ENCODE peak calls at places on chromosome 6, in five cellular contexts. Q is IMR-90, B is prostate gland, L is BE2C, O is sigmoid colon. T is an unnamed sample. For H3K4me1 and H3K27me3, the result is how much of the 10 kb centered on the place peaks cover.

GRCh38 chr6:93142382-93142781 is 277.0 kb downstream of the EPHA7 start:
- DNase-seq in Q (no peak), L (no peak), B (no peak), O (no peak), T (no peak)

GRCh38 chr6:159790947-159791598 is 806 bp downstream of the MRPL18 start:
- DNase-seq in Q (no peak), L (no peak), O (no peak), B (no peak), T (peak)

GRCh38 chr6:44646355-44646754 is 258.8 kb downstream of the CDC5L start:
- DNase-seq in Q (peak), B (no peak), L (no peak), O (no peak), T (no peak)

GRCh38 chr6:73636048-73636447 is 17.7 kb downstream of the SLC17A5 start:
- DNase-seq in L (no peak), B (no peak), O (no peak), Q (no peak), T (no peak)

GRCh38 chr6:25012657-25013056 is 76.9 kb upstream of the RIPOR2 start:
- DNase-seq in O (no peak), B (no peak), L (no peak), Q (peak), T (no peak)

GRCh38 chr6:138944412-138944811 is 43.6 kb downstream of the REPS1 start:
- DNase-seq in Q (peak), B (no peak), L (no peak), O (no peak), T (peak)

GRCh38 chr6:52686878-52687699 is 16.2 kb downstream of the TMEM14A start:
- DNase-seq in O (no peak), B (no peak), L (no peak), Q (no peak), T (no peak)

GRCh38 chr6:25991785-25992412 is 29.3 kb downstream of the TRIM38 start:
- DNase-seq in L (peak), O (peak), B (peak), Q (peak), T (no peak)

GRCh38 chr6:104597541-104598050 is 262.1 kb downstream of the HACE1 start:
- DNase-seq in Q (no peak), B (no peak), O (no peak), L (no peak), T (no peak)

GRCh38 chr6:35318845-35319220 is 21.2 kb downstream of the DEF6 start:
- DNase-seq in L (no peak), B (no peak), Q (no peak), O (no peak), T (no peak)

GRCh38 chr6:139882977-139883728 is 508.7 kb upstream of the CITED2 start:
- DNase-seq in L (no peak), B (no peak), O (no peak), Q (peak), T (no peak)

GRCh38 chr6:33750244-33750991 is 3.7 kb upstream of the IP6K3 start:
- DNase-seq in O (no peak), B (no peak), L (no peak), Q (no peak), T (no peak)

GRCh38 chr6:89308525-89309400 is 6.3 kb downstream of the GABRR2 start:
- DNase-seq in O (no peak), B (no peak), L (no peak), Q (no peak), T (no peak)

GRCh38 chr6:42545226-42545773 is 18.5 kb upstream of the UBR2 start:
- DNase-seq in O (no peak), L (no peak), B (no peak), Q (no peak), T (no peak)

GRCh38 chr6:158337332-158337731 is 25.1 kb downstream of the TULP4 start:
- DNase-seq in B (no peak), O (no peak), L (no peak), Q (no peak), T (no peak)

GRCh38 chr6:35737413-35738211 is 780 bp downstream of the ARMC12 start:
- DNase-seq in Q (peak), B (peak), O (no peak), L (peak), T (no peak)

GRCh38 chr6:125154184-125155135 is 887 bp downstream of the TPD52L1 start:
- DNase-seq in O (peak), L (peak), B (peak), Q (no peak), T (no peak)

GRCh38 chr6:105282801-105283585 is 103.2 kb upstream of the POPDC3 start:
- DNase-seq in B (no peak), Q (no peak), L (peak), O (no peak), T (no peak)

GRCh38 chr6:169881398-169881797 is 130.0 kb downstream of the ERMARD start:
- DNase-seq in B (no peak), Q (no peak), O (no peak), L (no peak), T (no peak)

GRCh38 chr6:72371473-72371872 is 250.4 kb upstream of the KCNQ5 start:
- DNase-seq in O (no peak), B (no peak), L (no peak), Q (no peak), T (no peak)

GRCh38 chr6:54267798-54268197 is 40.4 kb upstream of the TINAG start:
- DNase-seq in B (peak), L (peak), Q (peak), O (no peak), T (no peak)

DNA sequence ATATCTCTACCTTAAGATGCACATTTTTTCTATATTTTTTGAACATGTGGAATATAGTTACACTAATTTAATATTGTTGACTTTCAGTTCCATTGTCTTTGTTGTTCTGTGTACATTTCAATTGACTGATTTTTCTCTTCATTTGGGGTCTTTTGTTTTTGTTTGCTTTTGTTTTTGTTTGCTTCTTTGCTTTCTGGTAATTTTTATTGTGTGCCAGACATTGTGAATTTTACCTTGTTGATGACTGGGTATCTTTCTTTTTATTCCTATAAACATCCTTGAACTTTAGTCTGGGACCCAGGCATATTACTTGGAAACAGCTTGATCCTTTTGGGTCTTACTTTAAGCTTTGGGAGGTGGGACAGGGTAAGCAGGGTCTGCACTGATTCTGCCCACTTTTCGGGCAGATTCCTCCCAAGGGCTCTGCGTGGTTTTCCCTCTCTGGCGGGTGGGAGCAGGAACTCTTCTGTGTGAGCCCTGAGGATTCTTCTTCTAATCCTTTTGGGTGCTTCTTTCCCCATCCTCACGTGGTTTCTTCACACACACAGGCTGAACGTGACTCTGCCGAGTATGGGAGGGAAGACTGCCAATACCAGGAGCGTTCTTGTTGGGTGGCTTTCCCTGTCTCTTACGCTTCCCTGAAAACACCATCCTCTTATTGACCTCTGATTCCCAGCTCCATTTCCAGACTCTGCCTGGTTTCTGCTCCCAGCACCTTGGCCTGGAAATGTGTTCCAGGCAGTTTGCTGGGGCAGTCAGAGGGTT is 200.5 kb downstream of the ARID1B start:
- DNase-seq in B (peak), O (peak), Q (peak), L (peak), T (no peak)
- H3K4me1 ChIP-seq in B (under half), O (under half), Q (under half), L (under half), T (under half)

GRCh38 chr6:1110935-1111334 is 201.0 kb upstream of the FOXQ1 start:
- DNase-seq in L (no peak), Q (no peak), B (peak), O (no peak), T (no peak)

GRCh38 chr6:1107578-1107977 is 204.3 kb upstream of the FOXQ1 start:
- DNase-seq in O (no peak), L (no peak), B (no peak), Q (no peak), T (no peak)

GRCh38 chr6:1108198-1108597 is 203.7 kb upstream of the FOXQ1 start:
- DNase-seq in Q (no peak), B (no peak), L (no peak), O (no peak), T (no peak)

GRCh38 chr6:1110164-1110563 is 201.7 kb upstream of the FOXQ1 start:
- DNase-seq in B (no peak), L (no peak), O (no peak), Q (no peak), T (no peak)

GRCh38 chr6:1109134-1109533 is 202.8 kb upstream of the FOXQ1 start:
- DNase-seq in B (no peak), L (no peak), O (no peak), Q (no peak), T (no peak)
- H3K27me3 ChIP-seq in B (under half), L (under half), O (under half), Q (under half), T (under half)

DNA sequence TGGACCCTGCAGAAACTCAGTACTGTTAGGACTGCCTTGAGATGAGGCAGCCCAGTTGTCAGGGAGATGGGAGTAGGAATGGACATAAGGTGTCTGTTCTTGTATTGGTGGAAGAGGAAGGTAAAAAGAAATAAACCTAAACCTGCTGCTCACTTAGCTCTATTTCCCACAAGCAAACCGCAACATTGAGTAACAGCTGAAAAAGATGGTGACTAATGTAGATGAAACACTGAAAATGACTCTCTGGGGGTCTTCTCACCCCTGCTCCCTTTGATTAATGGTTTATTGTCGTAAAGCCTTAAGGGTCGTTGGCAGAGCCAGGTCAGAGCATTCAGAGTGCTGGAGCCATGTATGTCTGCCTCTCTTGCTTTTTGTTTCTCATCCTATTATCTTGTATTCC is 87.5 kb downstream of the FOXO3 start:
- DNase-seq in Q (no peak), O (no peak), L (no peak), B (no peak), T (no peak)
- H3K4me1 ChIP-seq in Q (under half), O (half or more), L (under half), B (under half), T (under half)

GRCh38 chr6:27096834-27097511 is 150.5 kb upstream of the PRSS16 start:
- DNase-seq in L (peak), O (no peak), Q (peak), B (no peak), T (peak)
- H3K27me3 ChIP-seq in L (under half), O (under half), Q (under half), B (under half), T (under half)

GRCh38 chr6:39812853-39813533 is 20.8 kb downstream of the DAAM2 start:
- DNase-seq in B (no peak), L (no peak), O (no peak), Q (peak), T (no peak)

GRCh38 chr6:39811835-39812345 is 19.7 kb downstream of the DAAM2 start:
- DNase-seq in L (no peak), O (no peak), B (no peak), Q (no peak), T (no peak)

GRCh38 chr6:39815356-39815755 is 23.2 kb downstream of the DAAM2 start:
- DNase-seq in L (no peak), O (no peak), B (no peak), Q (no peak), T (no peak)

GRCh38 chr6:39812496-39812852 is 20.3 kb downstream of the DAAM2 start:
- DNase-seq in Q (no peak), B (no peak), O (no peak), L (no peak), T (no peak)

GRCh38 chr6:39814236-39814635 is 22.1 kb downstream of the DAAM2 start:
- DNase-seq in B (no peak), L (no peak), O (no peak), Q (no peak), T (no peak)
- H3K4me1 ChIP-seq in B (under half), L (under half), O (under half), Q (under half), T (under half)

GRCh38 chr6:150055131-150055530 is 13.8 kb downstream of the ULBP3 start:
- DNase-seq in B (no peak), Q (no peak), L (no peak), O (no peak), T (no peak)

GRCh38 chr6:150053450-150053849 is 15.5 kb downstream of the ULBP3 start:
- DNase-seq in Q (no peak), O (no peak), L (no peak), B (no peak), T (no peak)

GRCh38 chr6:150046943-150047342 is 21.6 kb upstream of the RAET1L start:
- DNase-seq in B (no peak), O (peak), Q (no peak), L (no peak), T (no peak)

GRCh38 chr6:150048099-150048498 is 20.8 kb downstream of the ULBP3 start:
- DNase-seq in Q (no peak), O (no peak), L (no peak), B (no peak), T (no peak)

GRCh38 chr6:150050846-150051245 is 18.1 kb downstream of the ULBP3 start:
- DNase-seq in B (no peak), Q (no peak), O (no peak), L (no peak), T (no peak)
- H3K27me3 ChIP-seq in B (under half), Q (half or more), O (under half), L (under half), T (under half)

GRCh38 chr6:167104388-167104787 is 18.5 kb upstream of the CCR6 start:
- DNase-seq in B (no peak), O (no peak), L (no peak), Q (no peak), T (no peak)
- H3K4me1 ChIP-seq in B (under half), O (under half), L (under half), Q (under half), T (under half)